ENCODE peak calls at places on chromosomes 2 and 18, in eight cellular contexts. One of them, this sample, is unnamed.
A peak's percentile ranks its signal among the peaks of the same experiment; 100 is the strongest.

GRCh38 chr2:46801731-46802664 is 113.6 kb downstream of the MCFD2 start:
- DNase-seq in endothelial cell: no peak
- DNase-seq in NCI-H1105: no peak
- DNase-seq in mucosa of descending colon: no peak
- DNase-seq in T-helper 2 cell: no peak
- DNase-seq in NCI-H1436: no peak
- DNase-seq in left ventricle myocardium inferior: no peak
- DNase-seq in ACHN: no peak
- DNase-seq in this sample: no peak

GRCh38 chr2:119385465-119385864 is 18.7 kb downstream of the DBI start:
- DNase-seq in NCI-H1105: no peak
- DNase-seq in mucosa of descending colon: no peak
- DNase-seq in left ventricle myocardium inferior: no peak
- DNase-seq in ACHN: no peak
- DNase-seq in T-helper 2 cell: no peak
- DNase-seq in endothelial cell: no peak
- DNase-seq in NCI-H1436: no peak
- DNase-seq in this sample: no peak

GRCh38 chr2:100297511-100297910 is 24.8 kb downstream of the LONRF2 start:
- DNase-seq in mucosa of descending colon: no peak
- DNase-seq in ACHN: no peak
- DNase-seq in left ventricle myocardium inferior: no peak
- DNase-seq in T-helper 2 cell: no peak
- DNase-seq in endothelial cell: no peak
- DNase-seq in NCI-H1436: no peak
- DNase-seq in NCI-H1105: no peak
- DNase-seq in this sample: no peak

GRCh38 chr2:173991857-173992588 is 26.9 kb upstream of the SP3 start:
- DNase-seq in T-helper 2 cell: no peak
- DNase-seq in ACHN: no peak
- DNase-seq in NCI-H1105: no peak
- DNase-seq in left ventricle myocardium inferior: peak; percentile 83
- DNase-seq in NCI-H1436: no peak
- DNase-seq in endothelial cell: no peak
- DNase-seq in mucosa of descending colon: peak; percentile 34
- DNase-seq in this sample: no peak

GRCh38 chr2:19802088-19802806 is 99.5 kb downstream of the TTC32 start:
- DNase-seq in T-helper 2 cell: no peak
- DNase-seq in left ventricle myocardium inferior: no peak
- DNase-seq in endothelial cell: no peak
- DNase-seq in ACHN: peak; percentile 85
- DNase-seq in mucosa of descending colon: no peak
- DNase-seq in NCI-H1105: no peak
- DNase-seq in NCI-H1436: no peak
- DNase-seq in this sample: peak; percentile 92

GRCh38 chr2:42859006-42859552 is 66.7 kb upstream of the HAAO start:
- DNase-seq in mucosa of descending colon: peak; percentile 96
- DNase-seq in NCI-H1105: peak; percentile 10
- DNase-seq in T-helper 2 cell: peak; percentile 47
- DNase-seq in endothelial cell: peak; percentile 82
- DNase-seq in left ventricle myocardium inferior: no peak
- DNase-seq in ACHN: peak; percentile 74
- DNase-seq in NCI-H1436: peak; percentile 13
- DNase-seq in this sample: peak; percentile 60

GRCh38 chr2:153059338-153060052 is 341.1 kb downstream of the ARL6IP6 start:
- DNase-seq in T-helper 2 cell: no peak
- DNase-seq in endothelial cell: peak; percentile 16
- DNase-seq in mucosa of descending colon: no peak
- DNase-seq in NCI-H1105: peak; percentile 45
- DNase-seq in left ventricle myocardium inferior: no peak
- DNase-seq in NCI-H1436: no peak
- DNase-seq in ACHN: peak; percentile 91
- DNase-seq in this sample: peak; percentile 84

GRCh38 chr18:63107171-63107850 is 212.3 kb downstream of the BCL2 start:
- DNase-seq in left ventricle myocardium inferior: no peak
- DNase-seq in ACHN: no peak
- DNase-seq in endothelial cell: no peak
- DNase-seq in mucosa of descending colon: no peak
- DNase-seq in NCI-H1105: no peak
- DNase-seq in T-helper 2 cell: peak; percentile 70
- DNase-seq in NCI-H1436: peak; percentile 28
- DNase-seq in this sample: no peak

GRCh38 chr2:54859997-54860701 is 136.7 kb downstream of the EML6 start:
- DNase-seq in NCI-H1105: no peak
- DNase-seq in mucosa of descending colon: no peak
- DNase-seq in ACHN: peak; percentile 97
- DNase-seq in endothelial cell: no peak
- DNase-seq in T-helper 2 cell: no peak
- DNase-seq in left ventricle myocardium inferior: no peak
- DNase-seq in NCI-H1436: no peak
- DNase-seq in this sample: peak; percentile 35

GRCh38 chr18:8063733-8064132 is 496.6 kb downstream of the PTPRM start:
- DNase-seq in left ventricle myocardium inferior: no peak
- DNase-seq in NCI-H1105: no peak
- DNase-seq in endothelial cell: no peak
- DNase-seq in NCI-H1436: no peak
- DNase-seq in mucosa of descending colon: no peak
- DNase-seq in T-helper 2 cell: no peak
- DNase-seq in ACHN: no peak
- DNase-seq in this sample: no peak

GRCh38 chr2:197073701-197074433 is 147.4 kb upstream of the PGAP1 start:
- DNase-seq in ACHN: no peak
- DNase-seq in NCI-H1105: no peak
- DNase-seq in NCI-H1436: no peak
- DNase-seq in left ventricle myocardium inferior: peak; percentile 81
- DNase-seq in mucosa of descending colon: no peak
- DNase-seq in endothelial cell: no peak
- DNase-seq in T-helper 2 cell: no peak
- DNase-seq in this sample: no peak

GRCh38 chr18:74342416-74343043 is 26.9 kb downstream of the C18orf63 start:
- DNase-seq in endothelial cell: peak; percentile 29
- DNase-seq in ACHN: peak; percentile 68
- DNase-seq in NCI-H1105: peak; percentile 42
- DNase-seq in T-helper 2 cell: peak; percentile 57
- DNase-seq in mucosa of descending colon: peak; percentile 71
- DNase-seq in left ventricle myocardium inferior: no peak
- DNase-seq in NCI-H1436: peak; percentile 3
- DNase-seq in this sample: peak; percentile 2

GRCh38 chr2:150876201-150877085 is 385.2 kb downstream of the RBM43 start:
- DNase-seq in NCI-H1436: no peak
- DNase-seq in ACHN: no peak
- DNase-seq in mucosa of descending colon: no peak
- DNase-seq in left ventricle myocardium inferior: no peak
- DNase-seq in T-helper 2 cell: no peak
- DNase-seq in NCI-H1105: no peak
- DNase-seq in endothelial cell: no peak
- DNase-seq in this sample: no peak

GRCh38 chr2:28129955-28130695 is 239.6 kb downstream of the BABAM2 start:
- DNase-seq in left ventricle myocardium inferior: no peak
- DNase-seq in T-helper 2 cell: no peak
- DNase-seq in NCI-H1105: no peak
- DNase-seq in endothelial cell: no peak
- DNase-seq in NCI-H1436: no peak
- DNase-seq in mucosa of descending colon: no peak
- DNase-seq in ACHN: peak; percentile 61
- DNase-seq in this sample: peak; percentile 83

GRCh38 chr2:217928324-217929293 is 74.2 kb downstream of the TNS1 start:
- DNase-seq in mucosa of descending colon: no peak
- DNase-seq in endothelial cell: no peak
- DNase-seq in left ventricle myocardium inferior: peak; percentile 44
- DNase-seq in T-helper 2 cell: no peak
- DNase-seq in NCI-H1436: no peak
- DNase-seq in ACHN: no peak
- DNase-seq in NCI-H1105: peak; percentile 29
- DNase-seq in this sample: no peak

GRCh38 chr18:70197042-70197441 is 8.4 kb downstream of the RTTN start:
- DNase-seq in left ventricle myocardium inferior: no peak
- DNase-seq in mucosa of descending colon: no peak
- DNase-seq in T-helper 2 cell: no peak
- DNase-seq in endothelial cell: no peak
- DNase-seq in ACHN: no peak
- DNase-seq in NCI-H1436: no peak
- DNase-seq in NCI-H1105: no peak
- DNase-seq in this sample: no peak

GRCh38 chr2:142742301-142743214 is 134.9 kb upstream of the KYNU start:
- DNase-seq in mucosa of descending colon: no peak
- DNase-seq in left ventricle myocardium inferior: no peak
- DNase-seq in endothelial cell: no peak
- DNase-seq in ACHN: no peak
- DNase-seq in NCI-H1105: no peak
- DNase-seq in T-helper 2 cell: no peak
- DNase-seq in NCI-H1436: no peak
- DNase-seq in this sample: peak; percentile 82

GRCh38 chr2:189302274-189302948 is 122.8 kb upstream of the COL5A2 start:
- DNase-seq in NCI-H1105: no peak
- DNase-seq in ACHN: no peak
- DNase-seq in mucosa of descending colon: no peak
- DNase-seq in T-helper 2 cell: peak; percentile 7
- DNase-seq in NCI-H1436: no peak
- DNase-seq in left ventricle myocardium inferior: no peak
- DNase-seq in endothelial cell: no peak
- DNase-seq in this sample: no peak

GRCh38 chr2:26968001-26968400 is 2.4 kb upstream of the MAPRE3 start:
- DNase-seq in ACHN: peak; percentile 46
- DNase-seq in NCI-H1436: no peak
- DNase-seq in T-helper 2 cell: no peak
- DNase-seq in NCI-H1105: no peak
- DNase-seq in endothelial cell: no peak
- DNase-seq in left ventricle myocardium inferior: no peak
- DNase-seq in mucosa of descending colon: peak; percentile 46
- DNase-seq in this sample: peak; percentile 91

GRCh38 chr2:37378411-37378810 is 34.0 kb downstream of the QPCT start:
- DNase-seq in ACHN: peak; percentile 25
- DNase-seq in mucosa of descending colon: no peak
- DNase-seq in left ventricle myocardium inferior: no peak
- DNase-seq in endothelial cell: no peak
- DNase-seq in NCI-H1105: no peak
- DNase-seq in NCI-H1436: no peak
- DNase-seq in T-helper 2 cell: no peak
- DNase-seq in this sample: peak; percentile 19

GRCh38 chr2:30310955-30311354 is 79.6 kb downstream of the LBH start:
- DNase-seq in left ventricle myocardium inferior: no peak
- DNase-seq in NCI-H1105: no peak
- DNase-seq in T-helper 2 cell: no peak
- DNase-seq in NCI-H1436: no peak
- DNase-seq in mucosa of descending colon: no peak
- DNase-seq in endothelial cell: no peak
- DNase-seq in ACHN: no peak
- DNase-seq in this sample: no peak

GRCh38 chr18:46274266-46274665 is 170.1 kb downstream of the HAUS1 start:
- DNase-seq in left ventricle myocardium inferior: no peak
- DNase-seq in NCI-H1436: no peak
- DNase-seq in mucosa of descending colon: no peak
- DNase-seq in NCI-H1105: no peak
- DNase-seq in ACHN: no peak
- DNase-seq in endothelial cell: no peak
- DNase-seq in T-helper 2 cell: no peak
- DNase-seq in this sample: no peak

GRCh38 chr2:75570948-75571729 is 10.4 kb upstream of the EVA1A start:
- DNase-seq in NCI-H1436: no peak
- DNase-seq in ACHN: peak; percentile 91
- DNase-seq in endothelial cell: no peak
- DNase-seq in mucosa of descending colon: peak; percentile 21
- DNase-seq in T-helper 2 cell: no peak
- DNase-seq in NCI-H1105: no peak
- DNase-seq in left ventricle myocardium inferior: no peak
- DNase-seq in this sample: peak; percentile 91

GRCh38 chr18:43661570-43661969 is 384.3 kb upstream of the SYT4 start:
- DNase-seq in endothelial cell: peak; percentile 24
- DNase-seq in NCI-H1436: peak; percentile 78
- DNase-seq in ACHN: peak; percentile 29
- DNase-seq in NCI-H1105: peak; percentile 15
- DNase-seq in mucosa of descending colon: peak; percentile 12
- DNase-seq in left ventricle myocardium inferior: no peak
- DNase-seq in T-helper 2 cell: peak; percentile 1
- DNase-seq in this sample: peak; percentile 11

GRCh38 chr2:73939419-73939818 is 12.7 kb downstream of the DGUOK start:
- DNase-seq in endothelial cell: no peak
- DNase-seq in left ventricle myocardium inferior: no peak
- DNase-seq in mucosa of descending colon: no peak
- DNase-seq in T-helper 2 cell: peak; percentile 45
- DNase-seq in NCI-H1436: no peak
- DNase-seq in ACHN: peak; percentile 16
- DNase-seq in NCI-H1105: no peak
- DNase-seq in this sample: no peak

This sample was measured in Caki2.